ENCODE peak calls at places on chromosomes 2 and 18, in ten cellular contexts. A is CD8-positive, alpha-beta memory T cell; N is BE2C; W is mucosa of descending colon; O is adipocyte; V is adrenal gland; R is CD4-positive, CD25-positive, alpha-beta regulatory T cell; L is naive thymus-derived CD4-positive, alpha-beta T cell; K is effector memory CD4-positive, alpha-beta T cell; U is choroid plexus epithelial cell. X is an unnamed sample.

GRCh38 chr18:79445740-79446566 is 50.2 kb downstream of the NFATC1 start:
- DNase-seq in O (peak; percentile 19), V (no peak), K (no peak), N (no peak), U (no peak), W (no peak), A (no peak), L (no peak), R (no peak), X (no peak)

GRCh38 chr2:25623361-25623760 is 50.0 kb downstream of the DTNB start:
- DNase-seq in A (no peak), W (no peak), L (no peak), N (no peak), K (no peak), R (no peak), U (no peak), V (no peak), O (no peak), X (no peak)

GRCh38 chr2:152497481-152498052 is 162.6 kb downstream of the FMNL2 start:
- DNase-seq in O (no peak), A (no peak), N (peak; percentile 49), R (no peak), V (peak; percentile 68), W (no peak), L (no peak), K (no peak), U (peak; percentile 91), X (no peak)

GRCh38 chr2:13240789-13241487 is 524.2 kb downstream of the TRIB2 start:
- DNase-seq in L (no peak), K (no peak), W (no peak), R (no peak), V (no peak), N (no peak), A (no peak), O (no peak), U (no peak), X (no peak)

GRCh38 chr2:233353769-233354499 is at the start of gene DGKD:
- DNase-seq in N (peak; percentile 64), O (peak; percentile 86), R (peak; percentile 61), W (peak; percentile 83), L (peak; percentile 69), K (peak; percentile 59), U (peak; percentile 39), A (peak; percentile 70), V (peak; percentile 36), X (no peak)

GRCh38 chr2:216215991-216216390 is 106.8 kb downstream of the XRCC5 start:
- DNase-seq in V (no peak), K (no peak), A (no peak), O (peak; percentile 34), N (peak; percentile 40), R (peak; percentile 28), W (no peak), L (no peak), U (peak; percentile 62), X (peak; percentile 40)

GRCh38 chr2:161327582-161327981 is 19.4 kb downstream of the PSMD14 start:
- DNase-seq in R (no peak), N (no peak), A (no peak), U (peak; percentile 17), O (no peak), W (no peak), K (no peak), L (no peak), V (no peak), X (no peak)

GRCh38 chr2:63698825-63699548 is 110.2 kb downstream of the MDH1 start:
- DNase-seq in O (peak; percentile 83), V (peak; percentile 58), N (peak; percentile 12), W (peak; percentile 37), L (peak; percentile 22), A (no peak), K (no peak), R (peak; percentile 63), U (peak; percentile 87), X (peak; percentile 49)

GRCh38 chr2:22450831-22451230 is 934.1 kb upstream of the KLHL29 start:
- DNase-seq in V (no peak), W (no peak), R (no peak), K (no peak), L (no peak), N (no peak), A (no peak), O (no peak), U (no peak), X (no peak)

GRCh38 chr2:101820519-101820918 is 123.0 kb downstream of the MAP4K4 start:
- DNase-seq in R (no peak), W (no peak), K (no peak), A (no peak), N (no peak), V (no peak), O (peak; percentile 63), U (peak; percentile 84), L (no peak), X (no peak)

GRCh38 chr2:204135752-204136151 is 199.2 kb downstream of the ICOS start:
- DNase-seq in O (no peak), R (no peak), V (no peak), A (no peak), L (no peak), K (no peak), U (no peak), W (no peak), N (no peak), X (no peak)

GRCh38 chr2:226981731-226982373 is 146.0 kb downstream of the RHBDD1 start:
- DNase-seq in L (no peak), U (no peak), N (no peak), O (no peak), K (no peak), W (no peak), A (no peak), V (no peak), R (no peak), X (peak; percentile 88)

GRCh38 chr2:226983891-226984290 is 148.0 kb downstream of the RHBDD1 start:
- DNase-seq in U (no peak), O (no peak), A (no peak), L (no peak), K (no peak), V (no peak), N (no peak), R (peak; percentile 2), W (no peak), X (peak; percentile 76)

GRCh38 chr2:226984461-226985226 is 148.8 kb downstream of the RHBDD1 start:
- DNase-seq in A (no peak), K (no peak), V (no peak), R (peak; percentile 74), W (no peak), O (no peak), L (peak; percentile 13), N (no peak), U (no peak), X (peak; percentile 83)

DNA sequence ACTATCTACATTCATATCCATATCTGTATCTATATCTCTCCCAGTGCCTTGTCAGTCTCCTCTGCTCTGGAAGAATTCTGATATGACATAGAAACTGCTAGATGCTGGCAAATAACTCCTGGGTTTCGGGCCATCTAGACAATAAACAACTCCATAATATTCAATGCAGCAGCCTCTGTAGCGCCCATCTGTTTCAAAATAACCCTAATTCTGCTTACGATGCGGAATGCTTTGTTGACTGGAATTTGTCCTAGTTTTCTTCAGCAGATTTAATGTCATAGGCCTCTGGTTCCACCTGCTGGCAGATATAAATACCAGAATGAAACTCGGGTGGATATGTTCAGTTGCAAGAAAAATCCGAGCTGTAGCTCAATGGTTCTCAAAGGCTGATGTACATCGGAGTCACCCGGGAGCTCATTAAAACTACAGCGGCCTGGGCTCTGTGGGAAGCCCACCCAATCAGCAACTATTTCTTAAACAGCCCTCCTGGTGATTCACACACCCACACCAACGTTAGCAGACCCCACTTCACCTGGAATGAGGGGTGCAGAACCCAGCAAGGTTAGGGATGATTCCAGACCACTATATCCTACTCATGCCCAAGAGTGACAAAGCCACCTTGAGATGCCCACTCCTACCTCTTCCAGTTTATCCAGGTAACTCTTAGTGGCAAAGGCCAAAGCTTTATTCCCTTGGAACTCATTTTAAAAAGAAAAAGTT is 149.5 kb downstream of the RHBDD1 start:
- DNase-seq in R (peak; percentile 58), V (peak; percentile 42), U (peak; percentile 93), L (peak; percentile 42), O (peak; percentile 90), N (peak; percentile 44), K (no peak), A (no peak), W (no peak), X (peak; percentile 77)
- H3K4me3 ChIP-seq in R (no peak overlapping the region), V (no peak overlapping the region), U (no peak overlapping the region), L (no peak overlapping the region), O (peak overlapping the region; percentile 52), N (peak overlapping the region; percentile 20), K (no peak overlapping the region), A (no peak overlapping the region), W (no peak overlapping the region), X (peak overlapping the region; percentile 9)

GRCh38 chr2:189933041-189933440 is 129.5 kb downstream of the MSTN start:
- DNase-seq in U (no peak), N (no peak), O (no peak), W (no peak), R (no peak), A (no peak), K (no peak), L (no peak), V (no peak), X (no peak)

DNA sequence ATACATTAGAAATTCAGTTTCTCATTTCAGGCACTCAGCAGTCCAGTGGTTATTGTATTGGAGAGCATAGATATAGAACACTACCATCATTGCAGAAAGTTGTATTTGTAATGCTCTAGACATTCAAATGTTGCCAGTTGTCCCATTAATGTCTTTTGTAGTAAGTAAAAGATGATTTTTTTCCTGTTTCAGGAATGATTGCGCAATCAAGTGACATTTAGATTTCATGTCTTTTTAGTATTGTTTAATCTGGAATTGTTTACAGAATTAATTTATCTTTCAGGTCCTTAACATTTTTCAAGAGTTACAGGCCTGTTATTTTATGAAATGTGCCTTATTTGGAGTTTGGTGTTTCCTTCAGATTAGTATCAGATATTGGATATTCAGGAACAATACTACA is 134.7 kb downstream of the MSTN start:
- DNase-seq in W (no peak), O (peak; percentile 63), A (no peak), R (no peak), L (no peak), U (peak; percentile 8), K (no peak), N (no peak), V (no peak), X (no peak)
- H3K4me3 ChIP-seq in W (no peak overlapping the region), O (no peak overlapping the region), A (no peak overlapping the region), R (no peak overlapping the region), L (no peak overlapping the region), U (no peak overlapping the region), K (no peak overlapping the region), N (no peak overlapping the region), V (no peak overlapping the region), X (no peak overlapping the region)

DNA sequence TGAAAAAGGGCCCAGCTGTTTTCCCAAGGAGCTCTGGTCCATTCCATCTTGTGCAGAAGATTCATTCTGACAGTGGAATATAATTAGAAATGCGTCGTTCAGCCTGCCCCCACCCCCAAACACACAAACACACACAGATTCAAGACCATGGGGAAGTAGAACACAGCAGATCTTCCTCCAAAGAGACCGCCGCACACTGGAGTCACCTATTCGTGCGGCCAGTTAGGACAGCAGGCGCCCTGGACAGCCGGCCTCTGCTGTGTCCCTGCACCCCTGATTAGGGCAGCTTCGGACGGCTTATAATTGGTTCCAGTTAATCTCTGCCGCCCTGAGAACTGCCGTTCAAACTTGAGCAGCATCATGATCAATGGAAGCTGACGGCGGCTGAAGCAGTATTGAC is 116.0 kb downstream of the GBX2 start:
- DNase-seq in U (no peak), R (no peak), K (no peak), N (no peak), W (no peak), O (no peak), V (no peak), L (no peak), A (no peak), X (no peak)
- H3K4me3 ChIP-seq in U (no peak overlapping the region), R (no peak overlapping the region), K (no peak overlapping the region), N (no peak overlapping the region), W (no peak overlapping the region), O (no peak overlapping the region), V (no peak overlapping the region), L (no peak overlapping the region), A (no peak overlapping the region), X (no peak overlapping the region)

GRCh38 chr2:187581125-187581896 is 27.1 kb upstream of the TFPI start:
- DNase-seq in A (no peak), L (peak; percentile 18), W (no peak), O (peak; percentile 85), N (peak; percentile 19), K (no peak), U (peak; percentile 74), R (peak; percentile 42), V (no peak), X (peak; percentile 30)
- H3K4me3 ChIP-seq in A (no peak overlapping the region), L (no peak overlapping the region), W (no peak overlapping the region), O (peak overlapping the region; percentile 70), N (no peak overlapping the region), K (no peak overlapping the region), U (peak overlapping the region; percentile 49), R (no peak overlapping the region), V (no peak overlapping the region), X (no peak overlapping the region)